ENCODE peak calls at places on chromosome 16, in ten cellular contexts. T is IMR-90, Q is AG10803, S is A673, K is PC-3, V is stomach, P is lower leg skin, A is HCT116, H is colonic mucosa, R is BJ. Y is an unnamed sample.

GRCh38 chr16:85736924-85737323 is 14.0 kb downstream of the C16orf74 start:
- DNase-seq in A (no peak), S (no peak), V (no peak), R (no peak), Q (no peak), H (no peak), P (no peak), T (no peak), K (no peak), Y (no peak)

GRCh38 chr16:57938936-57939871 is 31.7 kb downstream of the CNGB1 start:
- DNase-seq in V (peak; percentile 74), Q (peak; percentile 89), K (peak; percentile 47), A (peak; percentile 13), S (peak; percentile 30), T (peak; percentile 20), H (peak; percentile 72), P (peak; percentile 79), R (peak; percentile 50), Y (no peak)

GRCh38 chr16:70800798-70801480 is at the start of gene VAC14:
- DNase-seq in K (peak; percentile 91), A (peak; percentile 87), H (peak; percentile 98), R (peak; percentile 35), S (peak; percentile 92), Q (peak; percentile 79), P (peak; percentile 91), T (peak; percentile 79), V (peak; percentile 98), Y (peak; percentile 78)

GRCh38 chr16:324451-325334 is 27.8 kb downstream of the AXIN1 start:
- DNase-seq in T (no peak), P (peak; percentile 26), S (no peak), R (no peak), V (no peak), K (no peak), Q (no peak), H (peak; percentile 40), A (no peak), Y (no peak)

GRCh38 chr16:49469930-49470451 is 96.4 kb downstream of the C16orf78 start:
- DNase-seq in H (peak; percentile 10), V (peak; percentile 15), Q (no peak), T (no peak), P (no peak), K (no peak), A (no peak), S (no peak), R (no peak), Y (no peak)

GRCh38 chr16:72677662-72678447 is 370.1 kb downstream of the ZFHX3 start:
- DNase-seq in H (peak; percentile 71), R (no peak), T (peak; percentile 86), P (no peak), V (no peak), A (no peak), Q (peak; percentile 29), S (no peak), K (peak; percentile 10), Y (no peak)

GRCh38 chr16:86823895-86824671 is 245.7 kb downstream of the FOXL1 start:
- DNase-seq in H (no peak), Q (peak; percentile 7), A (no peak), V (no peak), P (peak; percentile 25), R (no peak), K (peak; percentile 80), S (no peak), T (peak; percentile 74), Y (peak; percentile 87)

GRCh38 chr16:28534542-28535373 is 4.0 kb downstream of the NUPR1 start:
- DNase-seq in P (peak; percentile 92), Q (peak; percentile 89), T (no peak), S (no peak), A (no peak), R (no peak), K (no peak), H (peak; percentile 45), V (peak; percentile 47), Y (no peak)

GRCh38 chr16:75947626-75948239 is 221.4 kb upstream of the CPHXL start:
- DNase-seq in T (no peak), P (no peak), H (no peak), V (no peak), A (no peak), S (no peak), R (no peak), K (no peak), Q (no peak), Y (no peak)

GRCh38 chr16:29154100-29154499 is 169.2 kb downstream of the LAT start:
- DNase-seq in Q (no peak), V (no peak), H (no peak), K (no peak), T (no peak), A (no peak), P (no peak), R (no peak), S (no peak), Y (no peak)

GRCh38 chr16:79001156-79001997 is 599.2 kb downstream of the MAF start:
- DNase-seq in H (no peak), A (no peak), K (no peak), V (no peak), P (no peak), T (no peak), Q (no peak), R (no peak), S (no peak), Y (no peak)

DNA sequence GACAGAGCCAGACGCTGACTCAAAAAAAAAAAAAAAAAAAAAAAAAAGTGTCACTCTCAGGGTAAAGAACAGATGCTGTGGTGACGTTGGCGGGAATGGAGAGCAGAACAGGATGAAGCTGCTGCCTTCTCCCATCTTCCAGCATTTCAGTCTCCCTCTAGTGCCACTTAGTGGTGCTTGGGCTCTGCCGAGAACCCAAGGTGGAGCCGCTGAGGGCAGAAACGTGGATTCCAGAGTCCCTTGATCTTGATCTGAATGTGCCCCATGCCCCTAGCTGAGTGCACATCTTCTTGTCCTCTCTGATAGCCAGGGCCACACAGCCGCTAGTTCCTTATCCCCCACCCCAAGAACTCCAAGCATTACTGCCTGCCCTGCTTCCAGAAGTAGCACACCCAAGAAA is 43.2 kb upstream of the FA2H start:
- DNase-seq in V (no peak), Q (no peak), R (no peak), H (no peak), S (no peak), A (no peak), T (no peak), K (no peak), P (no peak), Y (no peak)
- TF ChIP-seq CTCF in V (no peak), Q (no peak), R (no peak), H (no peak), S (no peak), A (no peak), T (no peak), K (no peak), P (no peak), Y (no peak)

GRCh38 chr16:88977028-88977844 is at the start of gene CBFA2T3:
- DNase-seq in R (no peak), A (no peak), V (peak; percentile 56), K (no peak), T (no peak), P (peak; percentile 70), S (no peak), Q (no peak), H (peak; percentile 70), Y (no peak)

GRCh38 chr16:88976359-88977027 is 514 bp downstream of the CBFA2T3 start:
- DNase-seq in S (no peak), A (no peak), T (no peak), Q (no peak), K (no peak), H (no peak), P (no peak), R (no peak), V (no peak), Y (no peak)

GRCh38 chr16:88979616-88980015 is 2.6 kb upstream of the CBFA2T3 start:
- DNase-seq in Q (no peak), P (no peak), S (no peak), K (no peak), V (no peak), R (no peak), A (no peak), H (no peak), T (no peak), Y (no peak)

GRCh38 chr16:88978608-88979346 is 1.8 kb upstream of the CBFA2T3 start:
- DNase-seq in P (no peak), S (no peak), A (no peak), T (no peak), V (no peak), H (no peak), K (no peak), R (no peak), Q (no peak), Y (no peak)

GRCh38 chr16:88977845-88978607 is 1.0 kb upstream of the CBFA2T3 start:
- DNase-seq in P (no peak), T (no peak), V (no peak), H (no peak), S (no peak), R (no peak), A (no peak), K (no peak), Q (no peak), Y (no peak)
- H3K4me3 ChIP-seq in P (no peak overlapping the region), T (no peak overlapping the region), V (no peak overlapping the region), H (no peak overlapping the region), S (no peak overlapping the region), R (no peak overlapping the region), A (no peak overlapping the region), K (no peak overlapping the region), Q (no peak overlapping the region), Y (no peak overlapping the region)

DNA sequence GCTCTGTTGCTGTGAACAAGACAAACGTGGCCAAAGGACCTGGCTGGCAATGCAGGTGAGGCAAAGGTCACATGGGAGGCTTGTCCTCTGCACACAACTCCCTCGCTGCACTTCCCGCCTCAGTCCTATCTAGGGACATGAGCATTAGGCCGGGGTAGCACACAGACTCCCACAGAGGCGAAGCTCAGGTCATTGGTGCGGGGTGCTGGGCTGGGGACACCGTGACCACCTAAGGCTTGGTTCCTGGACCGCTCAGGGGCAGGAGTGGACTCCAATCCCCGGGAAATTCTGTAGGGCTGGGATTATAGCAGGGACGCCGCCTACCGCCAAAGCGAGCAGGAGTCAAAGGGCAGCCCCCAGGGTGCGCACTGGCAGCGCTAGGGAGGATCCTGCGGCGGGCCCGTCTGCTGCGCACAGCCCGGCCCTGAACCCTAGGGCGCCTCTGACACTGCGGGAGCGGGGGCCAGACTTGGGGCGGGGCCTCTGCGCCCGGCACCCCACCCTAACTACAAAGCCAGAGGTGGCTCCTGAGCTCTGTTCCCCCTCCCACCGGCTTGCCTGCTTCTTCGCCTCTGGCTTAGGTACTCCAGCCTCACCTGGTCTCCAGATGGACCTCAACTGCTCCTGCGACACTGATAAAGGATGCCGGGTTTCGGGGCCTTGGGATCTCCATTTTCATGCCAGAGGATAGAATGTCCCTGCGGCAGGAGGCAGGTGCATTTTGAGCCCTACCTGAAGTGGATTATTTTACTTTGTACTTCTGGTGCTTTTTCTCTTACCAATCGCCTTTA is 3.9 kb upstream of the MT1B start:
- DNase-seq in V (no peak), R (no peak), Q (no peak), A (no peak), S (no peak), P (no peak), T (no peak), H (peak; percentile 77), K (no peak), Y (no peak)
- TF ChIP-seq CTCF in V (no peak), R (no peak), Q (no peak), A (no peak), S (no peak), P (no peak), T (no peak), H (no peak), K (no peak), Y (no peak)

DNA sequence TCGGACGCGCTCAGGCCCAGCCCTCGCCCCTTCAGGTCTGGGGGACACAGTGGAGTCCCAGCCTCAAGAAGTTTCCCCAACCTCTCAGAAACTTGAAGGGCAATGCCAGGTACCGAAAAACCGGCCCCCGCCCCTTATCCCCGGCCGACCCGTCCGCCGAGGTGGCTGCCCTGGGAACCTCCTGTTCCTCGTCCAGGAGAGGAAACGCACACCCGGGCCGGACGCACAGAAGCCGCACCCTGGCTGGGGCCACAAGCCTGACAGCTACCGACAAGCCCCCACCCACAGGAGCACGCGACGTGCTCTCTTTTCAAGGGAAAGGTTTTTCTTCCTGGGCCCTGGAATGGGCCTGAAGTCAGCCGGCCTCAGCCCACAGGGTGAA is 37.2 kb downstream of the CBFA2T3 start:
- DNase-seq in H (no peak), T (no peak), K (no peak), R (no peak), Q (no peak), V (no peak), P (no peak), A (no peak), S (no peak), Y (no peak)
- H3K4me3 ChIP-seq in H (peak overlapping the region; percentile 47), T (no peak overlapping the region), K (no peak overlapping the region), R (no peak overlapping the region), Q (no peak overlapping the region), V (peak overlapping the region; percentile 67), P (peak overlapping the region; percentile 17), A (peak overlapping the region; percentile 78), S (peak overlapping the region; percentile 54), Y (no peak overlapping the region)

Y was measured in kidney epithelial cell.